ENCODE peak calls at places on chromosomes 4 and X, in eight cellular contexts. E is body of pancreas, P is neural progenitor cell, F is upper lobe of right lung, Q is left ventricle myocardium inferior, Z is endodermal cell, B is adrenal gland, G is tibial artery. N is an unnamed sample.

GRCh38 chr4:108360857-108361820 is 192.4 kb upstream of the LEF1 start:
- DNase-seq in E (no peak), P (peak; percentile 43), F (no peak), Q (no peak), Z (peak; percentile 70), B (no peak), G (no peak), N (no peak)

GRCh38 chrX:84248226-84248625 is 60.2 kb upstream of the RPS6KA6 start:
- DNase-seq in E (no peak), P (no peak), F (no peak), Q (no peak), Z (no peak), B (no peak), G (no peak), N (no peak)

GRCh38 chrX:48940404-48940955 is 16.9 kb downstream of the OTUD5 start:
- DNase-seq in E (no peak), P (no peak), F (no peak), Q (no peak), Z (no peak), B (no peak), G (no peak), N (no peak)

GRCh38 chrX:68685722-68686683 is 38.5 kb downstream of the STARD8 start:
- DNase-seq in E (peak; percentile 39), P (peak; percentile 50), F (peak; percentile 73), Q (peak; percentile 53), Z (peak; percentile 85), B (peak; percentile 48), G (no peak), N (peak; percentile 43)

GRCh38 chr4:3464349-3464905 is 1.3 kb downstream of the DOK7 start:
- DNase-seq in E (no peak), P (no peak), F (no peak), Q (peak; percentile 14), Z (no peak), B (no peak), G (no peak), N (no peak)

GRCh38 chr4:117527601-117528000 is 442.2 kb upstream of the TRAM1L1 start:
- DNase-seq in E (no peak), P (no peak), F (no peak), Q (no peak), Z (no peak), B (no peak), G (no peak), N (no peak)

GRCh38 chr4:86706923-86707597 is 112.9 kb downstream of the PTPN13 start:
- DNase-seq in E (no peak), P (no peak), F (no peak), Q (no peak), Z (no peak), B (no peak), G (no peak), N (no peak)

GRCh38 chr4:10622728-10623127 is 61.8 kb downstream of the CLNK start:
- DNase-seq in E (no peak), P (no peak), F (no peak), Q (no peak), Z (no peak), B (no peak), G (no peak), N (no peak)

GRCh38 chr4:180106997-180107396 is 2136.2 kb upstream of the TENM3 start:
- DNase-seq in E (no peak), P (no peak), F (no peak), Q (no peak), Z (no peak), B (no peak), G (no peak), N (no peak)

GRCh38 chr4:141571368-141571767 is 65.0 kb upstream of the IL15 start:
- DNase-seq in E (no peak), P (no peak), F (no peak), Q (no peak), Z (no peak), B (no peak), G (no peak), N (peak; percentile 38)

GRCh38 chr4:146638801-146639351 is at the start of gene POU4F2:
- DNase-seq in E (no peak), P (peak; percentile 76), F (peak; percentile 64), Q (no peak), Z (peak; percentile 85), B (no peak), G (no peak), N (peak; percentile 30)

GRCh38 chr4:47930971-47931804 is 16.8 kb upstream of the NFXL1 start:
- DNase-seq in E (no peak), P (no peak), F (no peak), Q (no peak), Z (no peak), B (peak; percentile 48), G (no peak), N (no peak)

DNA sequence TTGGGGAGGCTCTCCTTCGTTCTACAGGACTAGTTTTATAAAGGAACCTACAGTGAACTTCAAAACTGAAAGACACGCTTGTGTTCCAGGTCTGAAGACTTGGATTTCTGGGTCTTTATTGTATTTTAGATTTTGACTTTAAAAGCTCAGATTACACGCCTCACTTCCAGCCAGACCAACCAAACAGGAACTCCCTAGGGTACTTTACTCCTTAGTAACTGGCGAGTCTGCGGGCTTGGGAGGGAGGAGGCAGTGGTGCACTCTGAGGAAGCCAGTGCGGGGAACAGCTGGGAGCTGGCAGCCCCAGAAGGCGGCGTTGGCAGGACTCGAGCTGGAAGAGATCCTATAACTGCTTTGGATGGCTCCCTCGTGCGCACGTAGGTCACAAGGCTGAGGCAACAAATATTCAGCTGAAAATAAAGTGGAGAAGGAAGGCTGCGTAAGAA is 388 bp upstream of the PHKA1 start:
- DNase-seq in E (peak; percentile 80), P (peak; percentile 55), F (peak; percentile 73), Q (peak; percentile 65), Z (peak; percentile 78), B (peak; percentile 78), G (peak; percentile 93), N (peak; percentile 80)
- H3K4me3 ChIP-seq in E (peak overlapping the region; percentile 11), P (peak overlapping the region; percentile 48), F (peak overlapping the region; percentile 50), Q (peak overlapping the region; percentile 68), Z (peak overlapping the region; percentile 78), B (no peak overlapping the region), G (peak overlapping the region; percentile 58), N (peak overlapping the region; percentile 47)

GRCh38 chr4:182649698-182650477 is 267.3 kb downstream of the DCTD start:
- DNase-seq in E (no peak), P (no peak), F (no peak), Q (no peak), Z (no peak), B (no peak), G (no peak), N (no peak)
- H3K9me3 ChIP-seq in E (no peaks in the 10 kb centered on the region), P (no peaks in the 10 kb centered on the region), F (no peaks in the 10 kb centered on the region), Q (peaks cover 22% of the 10 kb centered on the region), Z (peaks cover 13% of the 10 kb centered on the region), B (no peaks in the 10 kb centered on the region), G (peaks cover 14% of the 10 kb centered on the region), N (peaks cover 3% of the 10 kb centered on the region)

GRCh38 chrX:41475166-41475565 is 28.0 kb downstream of the NYX start:
- DNase-seq in E (no peak), P (peak; percentile 91), F (no peak), Q (no peak), Z (peak; percentile 91), B (no peak), G (no peak), N (no peak)

GRCh38 chrX:41478397-41478911 is 31.3 kb downstream of the NYX start:
- DNase-seq in E (no peak), P (no peak), F (no peak), Q (no peak), Z (peak; percentile 48), B (no peak), G (no peak), N (no peak)

GRCh38 chrX:41474726-41475100 is 27.6 kb downstream of the NYX start:
- DNase-seq in E (no peak), P (no peak), F (no peak), Q (no peak), Z (no peak), B (no peak), G (no peak), N (no peak)

GRCh38 chrX:41473936-41474725 is 27.0 kb downstream of the NYX start:
- DNase-seq in E (no peak), P (no peak), F (no peak), Q (no peak), Z (no peak), B (no peak), G (no peak), N (no peak)

DNA sequence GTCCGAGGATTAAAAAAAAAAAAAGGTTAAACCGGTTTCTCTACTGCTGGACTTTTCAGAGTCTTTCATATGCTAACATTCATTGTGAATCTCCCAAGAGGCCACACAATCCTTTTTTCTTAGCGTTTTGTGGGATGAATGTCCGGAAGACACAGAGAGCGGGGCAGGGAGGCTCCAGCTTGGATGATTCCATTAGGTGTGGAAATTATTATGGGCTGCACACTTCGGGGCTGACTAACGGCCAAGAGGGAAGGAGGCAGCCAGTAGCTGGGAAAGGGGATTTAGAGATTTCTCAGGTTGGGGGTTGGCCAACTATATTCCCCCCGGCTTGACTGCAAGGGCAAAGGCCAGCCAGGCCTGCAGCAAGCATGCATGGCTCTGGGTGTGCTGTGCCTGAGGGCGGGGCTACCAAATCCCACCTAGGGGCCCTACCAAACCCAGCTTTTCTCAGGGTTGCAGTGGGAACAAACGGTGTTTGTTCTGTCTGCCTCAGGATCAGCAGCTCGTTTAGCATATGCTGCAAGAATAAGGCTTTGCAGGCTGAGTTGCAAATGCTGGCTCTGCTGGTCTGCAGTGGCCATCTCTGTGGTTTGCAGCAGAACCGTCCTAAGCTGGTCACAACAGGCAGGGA is 28.6 kb downstream of the NYX start:
- DNase-seq in E (no peak), P (peak; percentile 91), F (no peak), Q (no peak), Z (peak; percentile 94), B (no peak), G (no peak), N (no peak)
- H3K4me3 ChIP-seq in E (no peak overlapping the region), P (peak overlapping the region; percentile 5), F (no peak overlapping the region), Q (no peak overlapping the region), Z (peak overlapping the region; percentile 45), B (no peak overlapping the region), G (no peak overlapping the region), N (no peak overlapping the region)

GRCh38 chr4:33890841-33891240 is 2353.5 kb downstream of the ARAP2 start:
- DNase-seq in E (no peak), P (no peak), F (no peak), Q (no peak), Z (no peak), B (no peak), G (no peak), N (no peak)
- H3K9me3 ChIP-seq in E (no peaks in the 10 kb centered on the region), P (no peaks in the 10 kb centered on the region), F (no peaks in the 10 kb centered on the region), Q (no peaks in the 10 kb centered on the region), Z (no peaks in the 10 kb centered on the region), B (no peaks in the 10 kb centered on the region), G (no peaks in the 10 kb centered on the region), N (no peaks in the 10 kb centered on the region)

GRCh38 chrX:25144043-25144940 is 128.5 kb upstream of the ARX start:
- DNase-seq in E (peak; percentile 80), P (peak; percentile 88), F (peak; percentile 68), Q (peak; percentile 40), Z (peak; percentile 87), B (peak; percentile 70), G (peak; percentile 65), N (no peak)
- H3K4me3 ChIP-seq in E (no peak overlapping the region), P (peak overlapping the region; percentile 49), F (no peak overlapping the region), Q (peak overlapping the region; percentile 17), Z (no peak overlapping the region), B (no peak overlapping the region), G (peak overlapping the region; percentile 22), N (no peak overlapping the region)

DNA sequence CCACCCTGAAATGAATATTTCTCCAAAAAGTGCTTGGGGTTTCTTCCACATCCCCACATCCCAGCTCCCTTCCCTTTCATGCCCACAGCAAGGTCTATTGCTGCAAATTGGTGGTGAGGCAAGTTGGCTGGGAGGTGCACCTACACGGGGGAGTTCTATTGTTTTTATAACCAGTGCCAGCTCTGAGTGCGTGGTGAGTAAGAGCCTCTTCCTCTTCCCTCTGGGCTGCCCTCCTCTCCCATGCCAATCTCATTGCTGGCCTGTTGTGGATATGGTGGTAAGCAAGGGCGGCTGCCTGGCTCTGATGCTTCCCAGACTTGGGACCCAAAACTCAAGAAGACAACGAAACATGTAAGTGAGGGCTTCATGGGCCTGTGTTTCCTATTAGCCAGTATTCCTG is 204.3 kb downstream of the SHROOM3 start:
- DNase-seq in E (no peak), P (no peak), F (no peak), Q (no peak), Z (no peak), B (no peak), G (no peak), N (peak; percentile 90)
- H3K9me3 ChIP-seq in E (no peaks in the 10 kb centered on the region), P (no peaks in the 10 kb centered on the region), F (no peaks in the 10 kb centered on the region), Q (no peaks in the 10 kb centered on the region), Z (no peaks in the 10 kb centered on the region), B (no peaks in the 10 kb centered on the region), G (no peaks in the 10 kb centered on the region), N (no peaks in the 10 kb centered on the region)

N was measured in MG63.